ENCODE peak calls at places on chromosome 21, in five cellular contexts. W is right lobe of liver; K is astrocyte; Z is AG04450; M is CD8-positive, alpha-beta memory T cell. P is an unnamed sample.

GRCh38 chr21:19197950-19198349 is 794.4 kb upstream of the TMPRSS15 start:
- DNase-seq in W (no peak), K (no peak), Z (no peak), M (no peak), P (no peak)

GRCh38 chr21:16534408-16535099 is 804.8 kb downstream of the USP25 start:
- DNase-seq in W (peak; percentile 47), K (peak; percentile 85), Z (no peak), M (no peak), P (no peak)

GRCh38 chr21:40054403-40054802 is 187.2 kb downstream of the PCP4 start:
- DNase-seq in W (no peak), K (peak; percentile 25), Z (no peak), M (no peak), P (peak; percentile 90)

GRCh38 chr21:42854246-42855010 is 24.9 kb downstream of the WDR4 start:
- DNase-seq in W (no peak), K (no peak), Z (no peak), M (no peak), P (no peak)

GRCh38 chr21:22575165-22575584 is 1577.0 kb downstream of the NCAM2 start:
- DNase-seq in W (no peak), K (no peak), Z (no peak), M (no peak), P (no peak)

GRCh38 chr21:33831962-33832659 is 83.5 kb downstream of the ATP5PO start:
- DNase-seq in W (no peak), K (no peak), Z (no peak), M (no peak), P (no peak)

GRCh38 chr21:32806810-32807386 is 35.3 kb upstream of the PAXBP1 start:
- DNase-seq in W (no peak), K (peak; percentile 13), Z (no peak), M (no peak), P (no peak)

GRCh38 chr21:17539743-17540341 is 27.0 kb downstream of the CXADR start:
- DNase-seq in W (no peak), K (no peak), Z (no peak), M (no peak), P (no peak)

GRCh38 chr21:44065428-44065827 is 41.8 kb upstream of the PWP2 start:
- DNase-seq in W (no peak), K (peak; percentile 9), Z (no peak), M (peak; percentile 87), P (no peak)

GRCh38 chr21:26587621-26588260 is 14.7 kb upstream of the CYYR1 start:
- DNase-seq in W (no peak), K (peak; percentile 57), Z (no peak), M (no peak), P (no peak)

GRCh38 chr21:25963186-25963585 is 207.4 kb downstream of the APP start:
- DNase-seq in W (no peak), K (peak; percentile 72), Z (no peak), M (no peak), P (no peak)

GRCh38 chr21:30620080-30620479 is 347 bp upstream of the KRTAP20-4 start:
- DNase-seq in W (no peak), K (no peak), Z (no peak), M (no peak), P (no peak)

GRCh38 chr21:41478319-41479177 is 29.4 kb downstream of the TMPRSS2 start:
- DNase-seq in W (no peak), K (peak; percentile 18), Z (no peak), M (no peak), P (peak; percentile 80)

GRCh38 chr21:16589046-16589445 is 859.3 kb downstream of the USP25 start:
- DNase-seq in W (no peak), K (no peak), Z (no peak), M (no peak), P (no peak)

GRCh38 chr21:17730782-17731181 is 88.4 kb downstream of the C21orf91 start:
- DNase-seq in W (no peak), K (no peak), Z (no peak), M (no peak), P (no peak)

GRCh38 chr21:42145569-42146250 is 73.2 kb upstream of the ABCG1 start:
- DNase-seq in W (peak; percentile 43), K (peak; percentile 6), Z (peak; percentile 10), M (peak; percentile 68), P (peak; percentile 67)

GRCh38 chr21:25561668-25562641 is 45.3 kb downstream of the MRPL39 start:
- DNase-seq in W (peak; percentile 55), K (peak; percentile 68), Z (peak; percentile 27), M (peak; percentile 46), P (peak; percentile 80)

GRCh38 chr21:16116798-16117197 is 387.0 kb downstream of the USP25 start:
- DNase-seq in W (no peak), K (peak; percentile 86), Z (no peak), M (no peak), P (no peak)

GRCh38 chr21:29557200-29557599 is 258.5 kb downstream of the BACH1 start:
- DNase-seq in W (no peak), K (no peak), Z (no peak), M (no peak), P (no peak)

GRCh38 chr21:29423521-29423920 is 124.8 kb downstream of the BACH1 start:
- DNase-seq in W (no peak), K (no peak), Z (no peak), M (no peak), P (no peak)

GRCh38 chr21:42175110-42175710 is 43.7 kb upstream of the ABCG1 start:
- DNase-seq in W (no peak), K (no peak), Z (no peak), M (no peak), P (no peak)

GRCh38 chr21:30209571-30209970 is 6.3 kb downstream of the CLDN8 start:
- DNase-seq in W (no peak), K (no peak), Z (no peak), M (no peak), P (no peak)

GRCh38 chr21:32412998-32413504 is 545 bp downstream of the EVA1C start:
- DNase-seq in W (no peak), K (no peak), Z (no peak), M (no peak), P (peak; percentile 80)

GRCh38 chr21:43632373-43632905 is 26.8 kb downstream of the HSF2BP start:
- DNase-seq in W (no peak), K (no peak), Z (no peak), M (no peak), P (no peak)

GRCh38 chr21:13937236-13937635 is 273.5 kb downstream of the LIPI start:
- DNase-seq in W (peak; percentile 21), K (no peak), Z (no peak), M (no peak), P (peak; percentile 47)

GRCh38 chr21:43196789-43197188 is 28.0 kb downstream of the CRYAA start:
- DNase-seq in W (no peak), K (no peak), Z (no peak), M (no peak), P (peak; percentile 65)

DNA sequence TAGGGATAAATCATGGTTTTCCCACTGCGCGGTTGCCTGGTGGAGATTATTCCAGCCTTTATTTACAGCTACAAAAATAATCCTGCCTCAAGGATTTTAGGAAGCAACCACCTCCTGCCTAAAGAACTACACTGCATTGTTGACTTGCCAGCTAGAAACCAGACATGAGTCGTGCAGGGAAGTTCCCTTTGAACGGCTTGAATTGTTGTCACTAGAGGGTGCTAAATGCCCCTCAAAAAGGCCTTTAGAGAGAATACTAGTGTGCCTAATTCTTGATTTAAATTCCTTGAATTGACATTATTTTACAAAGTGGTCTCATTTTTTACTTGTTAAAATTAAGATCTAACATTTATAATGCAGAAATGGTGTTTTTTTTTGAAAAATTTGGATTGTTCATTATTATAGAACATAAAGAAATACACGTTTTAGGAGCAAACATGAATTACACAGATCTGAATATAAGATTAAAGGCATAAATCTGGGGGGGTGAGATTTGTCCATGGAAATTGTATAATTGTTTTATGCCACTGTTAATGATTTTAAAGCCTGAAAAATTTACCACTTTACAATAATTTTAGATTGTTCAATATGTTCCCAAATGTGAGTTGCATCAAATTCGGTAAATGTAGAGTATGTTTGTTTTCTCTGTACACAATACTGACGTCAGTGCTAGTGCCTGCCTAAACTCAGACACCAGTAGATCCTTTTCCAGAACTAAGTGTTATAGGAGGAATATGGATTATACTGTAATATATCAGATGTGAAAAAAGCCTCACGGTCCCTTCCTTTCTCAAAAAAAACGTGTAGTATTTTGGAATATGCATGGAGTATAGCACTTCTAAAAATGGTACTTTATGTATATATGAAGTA is 7.6 kb upstream of the ERG start:
- DNase-seq in W (no peak), K (peak; percentile 62), Z (peak; percentile 46), M (no peak), P (no peak)
- H3K27me3 ChIP-seq in W (no peaks in the 10 kb centered on the region), K (no peaks in the 10 kb centered on the region), Z (peaks cover 11% of the 10 kb centered on the region), M (no peaks in the 10 kb centered on the region), P (no peaks in the 10 kb centered on the region)

DNA sequence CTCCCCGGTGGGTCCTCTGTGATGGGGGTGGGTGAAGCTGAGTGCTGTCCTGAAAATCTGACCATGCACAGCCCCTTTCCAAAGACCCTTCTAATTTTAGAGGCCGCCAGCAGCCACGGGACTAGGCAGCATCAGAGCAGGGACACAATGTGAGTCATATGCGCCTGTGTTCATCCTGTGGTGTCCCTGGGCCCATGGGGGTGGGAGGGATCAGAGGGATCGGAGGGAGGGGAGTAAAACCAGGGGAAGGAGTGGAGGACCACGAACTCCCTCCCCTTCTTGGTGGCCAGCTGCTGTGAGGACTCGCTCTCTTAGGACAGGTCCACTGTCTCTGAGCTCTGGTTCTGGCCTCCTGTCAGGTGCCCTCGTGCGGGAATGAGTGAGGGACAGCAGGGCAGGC is 61.5 kb downstream of the ADARB1 start:
- DNase-seq in W (no peak), K (no peak), Z (no peak), M (no peak), P (no peak)
- H3K27ac ChIP-seq in W (no peak overlapping the region), K (no peak overlapping the region), Z (no peak overlapping the region), M (no peak overlapping the region), P (no peak overlapping the region)

DNA sequence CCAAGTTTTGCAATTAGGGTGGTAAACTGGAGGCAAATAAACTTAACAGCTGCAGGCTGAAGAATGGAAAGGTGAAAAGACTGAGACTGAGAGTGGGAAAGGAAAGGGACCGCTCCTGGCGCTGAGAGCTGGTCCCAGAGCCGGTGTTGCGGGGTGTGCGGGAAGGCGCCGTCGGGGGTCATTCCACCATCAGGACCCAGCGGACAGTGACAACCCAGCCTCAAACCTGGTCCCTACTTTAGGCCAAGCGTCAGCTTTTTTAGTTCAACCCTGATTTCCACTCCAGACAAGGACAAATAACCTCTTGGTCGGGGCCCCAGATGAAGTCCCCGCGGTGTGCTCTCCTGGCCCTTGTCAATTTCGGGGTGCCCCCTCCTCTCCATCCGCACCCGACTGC is 145.8 kb upstream of the ETS2 start:
- DNase-seq in W (no peak), K (no peak), Z (no peak), M (no peak), P (no peak)
- H3K4me3 ChIP-seq in W (peak overlapping the region; percentile 42), K (no peak overlapping the region), Z (no peak overlapping the region), M (no peak overlapping the region), P (peak overlapping the region; percentile 59)

GRCh38 chr21:36706951-36707762 is 8.2 kb downstream of the SIM2 start:
- DNase-seq in W (no peak), K (no peak), Z (no peak), M (no peak), P (peak; percentile 42)
- H3K27me3 ChIP-seq in W (peaks cover 32% of the 10 kb centered on the region), K (peaks cover 98% of the 10 kb centered on the region), Z (peaks cover 96% of the 10 kb centered on the region), M (peaks cover 62% of the 10 kb centered on the region), P (peaks cover 100% of the 10 kb centered on the region)

DNA sequence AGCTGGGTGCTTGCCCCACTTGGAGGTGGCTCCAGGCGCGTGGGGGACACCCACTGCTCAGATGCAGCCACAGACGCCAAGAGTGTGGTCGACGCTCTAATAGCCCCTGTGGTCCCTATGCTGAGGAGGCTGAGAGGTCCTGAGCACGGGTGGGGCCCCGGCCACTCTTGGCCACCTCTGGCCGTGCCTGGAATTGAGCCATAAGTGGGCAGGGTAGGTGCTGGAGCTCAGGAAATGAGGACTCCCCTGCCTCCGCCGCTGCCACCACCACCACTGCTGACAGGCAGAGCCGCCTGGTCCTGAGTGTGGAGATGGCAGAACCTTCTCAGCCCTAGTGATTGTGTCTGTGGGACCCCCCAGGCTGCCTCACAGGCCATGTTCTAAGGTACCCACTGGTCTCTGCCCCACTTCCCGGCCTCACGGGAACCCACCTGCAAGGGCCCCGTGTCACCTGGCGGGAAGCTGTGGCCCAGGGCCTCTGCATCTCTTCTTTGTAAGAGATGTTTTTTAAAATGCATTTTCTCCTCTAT is 34.6 kb upstream of the DIP2A start:
- DNase-seq in W (no peak), K (no peak), Z (no peak), M (peak; percentile 69), P (no peak)
- H3K27ac ChIP-seq in W (no peak overlapping the region), K (no peak overlapping the region), Z (no peak overlapping the region), M (peak overlapping the region; percentile 95), P (no peak overlapping the region)